ENCODE peak calls at places on chromosomes 4 and X, in five cellular contexts. J is BJ, T is fibroblast of mammary gland, A is suprapubic skin, F is fibroblast of the aortic adventitia. E is an unnamed sample.

GRCh38 chr4:19883841-19884240 is 367.9 kb upstream of the SLIT2 start:
- DNase-seq in J (peak), T (peak), A (no peak), F (peak), E (no peak)

GRCh38 chrX:18389968-18390367 is 35.4 kb upstream of the CDKL5 start:
- DNase-seq in J (no peak), T (no peak), A (no peak), F (no peak), E (no peak)

GRCh38 chr4:144967161-144967560 is 130.8 kb downstream of the ANAPC10 start:
- DNase-seq in J (no peak), T (no peak), A (no peak), F (no peak), E (no peak)

GRCh38 chrX:15694968-15695451 is 30.4 kb upstream of the CLTRN start:
- DNase-seq in J (no peak), T (no peak), A (no peak), F (no peak), E (no peak)

GRCh38 chr4:90095000-90095399 is 32.2 kb upstream of the CCSER1 start:
- DNase-seq in J (no peak), T (no peak), A (no peak), F (no peak), E (no peak)

GRCh38 chr4:95362906-95363578 is 185.7 kb downstream of the UNC5C start:
- DNase-seq in J (no peak), T (peak), A (no peak), F (peak), E (no peak)

GRCh38 chr4:173367946-173368345 is 2.8 kb upstream of the SAP30 start:
- DNase-seq in J (no peak), T (peak), A (no peak), F (peak), E (no peak)

GRCh38 chrX:152821145-152821765 is 9.3 kb downstream of the CETN2 start:
- DNase-seq in J (no peak), T (peak), A (no peak), F (peak), E (no peak)

GRCh38 chrX:5746231-5746630 is 482.4 kb downstream of the NLGN4X start:
- DNase-seq in J (no peak), T (no peak), A (no peak), F (no peak), E (no peak)

GRCh38 chrX:48569958-48570357 is 4.3 kb upstream of the RBM3 start:
- DNase-seq in J (no peak), T (peak), A (no peak), F (peak), E (no peak)

GRCh38 chrX:154351183-154352011 is 23.0 kb downstream of the FLNA start:
- DNase-seq in J (no peak), T (no peak), A (no peak), F (no peak), E (no peak)

GRCh38 chrX:76433219-76433618 is 5.7 kb downstream of the MAGEE1 start:
- DNase-seq in J (no peak), T (no peak), A (no peak), F (no peak), E (no peak)

GRCh38 chrX:71118985-71119535 is 664 bp downstream of the MED12 start:
- DNase-seq in J (no peak), T (no peak), A (no peak), F (peak), E (no peak)

GRCh38 chr4:86358176-86358701 is 1.6 kb downstream of the MAPK10 start:
- DNase-seq in J (no peak), T (no peak), A (no peak), F (peak), E (no peak)

GRCh38 chrX:56503941-56504673 is 59.3 kb upstream of the UBQLN2 start:
- DNase-seq in J (no peak), T (no peak), A (no peak), F (no peak), E (no peak)

GRCh38 chr4:118154643-118155042 is 120.4 kb downstream of the NDST3 start:
- DNase-seq in J (peak), T (peak), A (no peak), F (no peak), E (no peak)

GRCh38 chr4:26020083-26020668 is 106.2 kb downstream of the SMIM20 start:
- DNase-seq in J (no peak), T (peak), A (no peak), F (peak), E (no peak)

GRCh38 chrX:119685225-119686066 is 7.5 kb downstream of the SEPTIN6 start:
- DNase-seq in J (no peak), T (peak), A (no peak), F (no peak), E (no peak)

GRCh38 chr4:145951931-145952330 is 13.3 kb upstream of the ZNF827 start:
- DNase-seq in J (no peak), T (peak), A (no peak), F (peak), E (no peak)

GRCh38 chr4:76526585-76526990 is 91.6 kb downstream of the SHROOM3 start:
- DNase-seq in J (no peak), T (no peak), A (no peak), F (peak), E (peak)

GRCh38 chrX:37603938-37604409 is 32.5 kb downstream of the LANCL3 start:
- DNase-seq in J (no peak), T (no peak), A (no peak), F (no peak), E (no peak)

GRCh38 chr4:140296335-140296753 is 77.1 kb upstream of the SCOC start:
- DNase-seq in J (peak), T (peak), A (peak), F (peak), E (peak)

GRCh38 chr4:10117424-10118354 is 1.1 kb upstream of the WDR1 start:
- DNase-seq in J (no peak), T (peak), A (no peak), F (peak), E (no peak)

GRCh38 chrX:150223176-150224015 is 139.7 kb upstream of the MAMLD1 start:
- DNase-seq in J (no peak), T (no peak), A (no peak), F (no peak), E (no peak)
- H3K4me3 ChIP-seq in J (no peak), T (no peak), A (no peak), F (no peak), E (no peak)

GRCh38 chr4:2662598-2662997 is 93.5 kb downstream of the TNIP2 start:
- DNase-seq in J (peak), T (peak), A (no peak), F (peak), E (peak)
- TF ChIP-seq CTCF in J (no peak), T (no peak), A (no peak), F (no peak), E (no peak)

DNA sequence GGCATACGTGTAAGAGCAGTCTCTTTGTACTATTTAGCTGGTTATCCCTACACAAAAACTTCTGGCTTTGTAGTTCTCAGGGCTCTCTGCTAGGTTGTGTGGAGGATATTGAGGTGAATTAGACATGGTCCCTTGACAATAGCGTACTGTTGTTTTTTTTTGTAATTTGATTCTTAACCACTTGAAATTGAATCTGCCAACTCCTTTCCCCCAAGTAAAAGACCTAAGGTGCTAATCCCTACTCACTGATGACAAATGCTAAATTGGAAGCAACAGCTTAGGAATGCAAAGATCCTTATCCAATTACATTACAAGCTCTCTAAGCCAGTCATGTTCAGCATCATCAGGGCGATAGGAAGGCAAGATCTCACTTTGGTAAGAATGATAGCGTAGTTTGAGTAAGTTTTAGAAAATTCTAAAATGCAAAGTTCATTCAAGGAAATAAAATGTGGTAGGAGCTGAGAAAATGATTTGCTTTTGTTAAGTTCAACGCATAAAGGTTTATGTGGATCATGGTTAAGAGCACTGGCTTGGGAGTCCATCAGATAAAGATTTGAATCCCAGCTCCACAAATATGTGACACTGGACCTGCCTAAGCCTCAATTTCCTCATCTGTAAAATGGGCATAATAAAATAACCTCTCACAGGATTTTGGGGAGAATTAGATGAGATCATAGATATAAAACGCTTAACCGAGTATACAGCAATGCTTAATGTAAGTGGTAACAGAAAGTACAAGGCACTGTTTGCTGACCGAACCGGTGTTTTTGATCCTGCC is 39.3 kb downstream of the DOCK11 start:
- DNase-seq in J (no peak), T (no peak), A (no peak), F (no peak), E (no peak)
- H3K4me3 ChIP-seq in J (no peak), T (no peak), A (no peak), F (no peak), E (no peak)

GRCh38 chr4:8640816-8641215 is 48.3 kb downstream of the CPZ start:
- DNase-seq in J (no peak), T (no peak), A (peak), F (no peak), E (no peak)

GRCh38 chr4:8641931-8642650 is 49.5 kb downstream of the CPZ start:
- DNase-seq in J (no peak), T (no peak), A (peak), F (no peak), E (no peak)

GRCh38 chr4:8639021-8639420 is 46.5 kb downstream of the CPZ start:
- DNase-seq in J (no peak), T (no peak), A (peak), F (no peak), E (no peak)

GRCh38 chr4:8641256-8641655 is 48.7 kb downstream of the CPZ start:
- DNase-seq in J (no peak), T (no peak), A (peak), F (no peak), E (no peak)

DNA sequence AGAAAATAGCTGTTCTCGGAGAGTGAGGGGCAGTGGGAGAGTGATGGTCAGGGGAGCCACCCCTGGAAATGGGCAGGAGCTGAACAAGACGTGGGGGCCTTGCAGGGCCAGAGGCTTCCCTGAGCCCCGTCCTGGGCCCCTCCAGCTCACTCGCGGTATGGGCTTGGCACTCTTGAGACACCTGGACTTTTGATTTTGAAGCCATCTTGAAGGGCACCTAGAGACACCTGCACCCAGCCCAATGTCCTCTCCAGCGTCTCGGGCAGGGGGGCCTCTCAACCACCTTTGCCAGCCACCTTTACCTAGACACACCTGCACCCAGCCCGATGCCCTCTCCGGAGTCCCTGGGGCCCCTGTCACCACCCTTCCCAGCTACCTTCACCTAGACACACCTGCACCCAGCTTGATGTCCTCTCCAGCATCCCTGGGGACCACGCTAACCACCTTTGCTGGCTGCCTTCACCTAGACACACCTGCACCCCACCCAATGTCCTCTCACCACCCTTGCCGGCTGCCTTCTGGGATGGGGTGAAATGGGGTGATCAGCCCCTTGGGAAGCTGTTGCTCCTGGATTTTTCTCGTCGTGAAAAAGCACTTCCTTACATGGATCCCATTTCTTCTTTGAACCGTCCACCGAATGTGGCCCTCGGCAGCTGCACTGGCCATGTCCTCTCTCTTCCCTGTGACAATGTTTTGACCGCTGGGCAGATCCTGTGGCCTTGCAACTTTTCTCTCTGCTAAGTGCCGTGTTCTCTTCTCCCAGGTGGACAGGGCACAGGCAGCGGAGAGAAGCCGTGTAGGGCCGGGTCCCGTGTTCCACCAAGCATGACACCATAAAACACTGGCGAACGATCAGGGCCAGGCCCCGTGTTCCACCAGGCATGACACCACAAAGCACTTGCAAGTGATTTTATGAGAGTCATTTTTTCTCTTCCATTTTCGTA is 47.5 kb downstream of the CPZ start:
- DNase-seq in J (no peak), T (no peak), A (peak), F (no peak), E (no peak)
- TF ChIP-seq CTCF in J (no peak), T (no peak), A (no peak), F (no peak), E (no peak)

DNA sequence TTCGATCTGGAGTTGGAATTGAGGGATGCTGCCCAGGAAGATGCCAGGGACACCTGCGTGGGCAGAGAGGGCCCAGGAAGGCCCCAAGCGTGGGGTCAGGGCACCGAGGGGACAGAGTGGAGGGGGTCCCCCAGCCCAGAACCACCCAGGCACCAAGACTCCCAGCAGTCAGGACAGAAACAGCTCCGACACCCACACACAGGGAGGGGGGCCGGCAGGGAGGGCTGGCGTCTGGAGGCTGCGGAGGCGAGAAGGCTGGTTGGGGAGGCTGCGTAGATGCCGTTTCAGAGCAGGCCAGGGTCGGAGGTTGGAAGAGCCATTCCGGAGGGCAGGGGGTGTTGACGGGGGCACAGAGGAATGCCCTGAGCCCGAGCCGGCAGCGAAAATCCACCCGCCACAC is 23.6 kb downstream of the ATP5ME start:
- DNase-seq in J (no peak), T (no peak), A (no peak), F (no peak), E (no peak)
- H3K4me3 ChIP-seq in J (no peak), T (no peak), A (no peak), F (no peak), E (no peak)

DNA sequence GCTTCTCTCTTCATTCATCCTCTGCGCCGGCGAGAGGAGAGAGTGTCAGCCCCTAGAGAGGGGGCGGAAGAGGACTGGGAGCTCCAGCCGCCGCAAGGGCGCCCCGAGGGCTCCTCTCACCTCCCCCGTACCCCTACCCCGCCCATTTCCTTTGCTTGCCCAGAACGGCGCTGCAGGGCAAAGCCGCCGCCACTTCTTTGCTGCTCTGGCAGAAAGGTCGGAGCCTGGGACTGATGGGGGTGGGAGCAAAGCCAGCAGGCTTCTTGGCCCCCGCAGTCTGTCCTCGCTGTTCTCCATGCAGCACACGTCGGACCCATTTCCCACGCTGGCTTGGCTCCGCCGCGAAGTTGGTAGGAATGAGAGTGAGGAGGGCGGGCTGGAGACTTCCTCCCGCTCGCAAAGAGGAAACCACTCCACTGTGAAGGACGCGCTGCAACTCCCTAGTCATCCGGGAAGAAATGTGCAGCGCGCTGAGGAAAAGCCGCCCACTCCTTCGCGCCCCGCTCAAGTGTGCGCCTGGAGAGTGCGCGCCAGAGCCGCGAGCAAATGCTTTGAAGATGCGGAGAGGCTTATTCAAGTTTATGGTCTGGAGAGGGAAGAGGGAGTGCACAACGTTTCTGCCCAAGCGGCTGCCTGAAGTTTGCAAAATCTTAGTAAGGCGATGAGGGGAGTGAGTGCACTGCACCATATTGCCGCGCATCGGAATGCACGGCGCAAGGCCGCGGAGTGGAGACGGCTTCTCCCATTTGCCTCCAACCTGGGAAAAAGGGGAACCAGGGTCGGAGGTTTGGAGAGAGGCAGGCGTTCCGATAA is 2.8 kb upstream of the PCDH7 start:
- DNase-seq in J (no peak), T (peak), A (no peak), F (peak), E (no peak)
- TF ChIP-seq CTCF in J (peak), T (no peak), A (no peak), F (no peak), E (no peak)

GRCh38 chr4:1075809-1076524 is 37.4 kb downstream of the RNF212 start:
- DNase-seq in J (no peak), T (no peak), A (no peak), F (no peak), E (no peak)
- H3K4me3 ChIP-seq in J (no peak), T (no peak), A (no peak), F (no peak), E (no peak)

DNA sequence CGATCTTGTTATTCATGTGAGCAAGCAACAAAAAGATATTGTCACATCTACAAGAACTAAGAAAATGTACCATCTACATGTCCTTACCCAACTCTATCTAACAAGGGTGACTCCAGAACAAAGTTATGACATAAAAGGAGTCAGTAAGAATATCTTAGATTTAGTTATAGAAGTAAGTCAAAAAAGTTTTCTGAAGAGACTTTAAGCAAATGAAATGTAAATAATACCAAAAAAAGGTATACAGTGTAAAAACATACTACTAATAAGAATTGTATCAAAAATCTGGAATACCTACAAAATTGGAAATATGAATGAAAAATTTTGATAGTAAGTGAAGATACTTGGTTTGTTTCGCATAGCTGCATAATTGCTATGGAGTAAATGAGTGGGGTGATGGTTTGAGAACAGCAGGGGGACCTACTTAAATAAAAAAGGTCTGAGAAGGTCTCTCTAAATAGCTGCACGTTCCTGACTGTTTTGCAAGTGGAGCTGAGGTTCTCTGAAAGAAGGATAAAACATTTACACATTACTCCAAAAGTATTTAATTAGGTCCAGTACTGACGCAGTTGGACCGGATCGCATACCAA is 51.0 kb upstream of the ENPP6 start:
- DNase-seq in J (no peak), T (no peak), A (no peak), F (no peak), E (no peak)
- TF ChIP-seq CTCF in J (no peak), T (peak), A (no peak), F (no peak), E (no peak)

GRCh38 chr4:80011636-80012236 is 61.3 kb downstream of the ANTXR2 start:
- DNase-seq in J (peak), T (peak), A (no peak), F (peak), E (no peak)

GRCh38 chr4:80010316-80010715 is 62.7 kb downstream of the ANTXR2 start:
- DNase-seq in J (no peak), T (no peak), A (no peak), F (no peak), E (no peak)

GRCh38 chr4:80014531-80014930 is 58.5 kb downstream of the ANTXR2 start:
- DNase-seq in J (no peak), T (no peak), A (no peak), F (no peak), E (no peak)

GRCh38 chr4:80015407-80016189 is 57.4 kb downstream of the ANTXR2 start:
- DNase-seq in J (peak), T (no peak), A (no peak), F (no peak), E (no peak)

DNA sequence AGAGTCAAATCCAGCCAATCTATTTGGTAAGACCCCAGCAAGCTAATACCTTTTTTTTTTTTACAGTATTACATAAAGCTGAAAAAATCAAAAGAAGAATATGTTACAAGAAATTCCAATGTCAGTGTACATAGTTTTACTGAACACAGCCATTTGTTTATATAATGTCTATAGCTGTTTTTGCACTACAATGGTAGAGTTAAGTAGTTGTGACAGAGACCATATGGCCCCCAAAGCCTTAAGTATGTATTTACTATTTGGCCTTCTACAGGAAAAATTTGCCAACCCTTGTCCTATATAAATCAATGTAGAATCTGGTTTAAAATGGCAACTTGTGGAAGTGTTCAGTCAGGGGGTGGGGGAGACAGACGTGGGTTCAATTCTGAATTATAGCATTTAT is 60.7 kb downstream of the ANTXR2 start:
- DNase-seq in J (no peak), T (no peak), A (no peak), F (no peak), E (no peak)
- H3K4me3 ChIP-seq in J (no peak), T (no peak), A (no peak), F (no peak), E (no peak)